ENCODE peak calls at places on chromosome 11, in six cellular contexts. W is stimulated activated CD4-positive, alpha-beta T cell treated with anti-CD3 and anti-CD28 coated beads, TNF-alpha, amount 100 ng/mL, for 1 hour; D is effector CD4-positive, alpha-beta T cell; N is nephron progenitor cell; L is GM04504; R is activated CD8-positive, alpha-beta T cell treated with anti-CD3 and anti-CD28 coated beads, Interleukin-2, amount 10 ng/mL, durations not matched to agents 7 days and 5 days. E is an unnamed sample.

GRCh38 chr11:63290285-63290684 is 46.9 kb upstream of the SLC22A25 start:
- DNase-seq in W (no peak), D (no peak), N (no peak), L (no peak), R (no peak), E (no peak)

GRCh38 chr11:11263238-11264030 is 89.6 kb downstream of the CSNK2A3 start:
- DNase-seq in W (no peak), D (no peak), N (peak; percentile 61), L (no peak), R (no peak), E (no peak)

GRCh38 chr11:19374189-19374588 is 133.4 kb upstream of the E2F8 start:
- DNase-seq in W (no peak), D (no peak), N (no peak), L (peak; percentile 96), R (no peak), E (peak; percentile 98)

GRCh38 chr11:11620966-11621880 is 582 bp downstream of the GALNT18 start:
- DNase-seq in W (no peak), D (no peak), N (peak; percentile 36), L (no peak), R (peak; percentile 40), E (peak; percentile 69)

GRCh38 chr11:119942583-119943338 is 195.2 kb downstream of the TRIM29 start:
- DNase-seq in W (no peak), D (no peak), N (no peak), L (no peak), R (no peak), E (peak; percentile 1)

GRCh38 chr11:58493676-58494075 is 14.2 kb downstream of the OR5B21 start:
- DNase-seq in W (no peak), D (no peak), N (no peak), L (no peak), R (no peak), E (no peak)

GRCh38 chr11:116311141-116311540 is 461.6 kb downstream of the BUD13 start:
- DNase-seq in W (no peak), D (no peak), N (no peak), L (no peak), R (no peak), E (no peak)

GRCh38 chr11:29272019-29272654 is 744.7 kb downstream of the KCNA4 start:
- DNase-seq in W (no peak), D (no peak), N (no peak), L (no peak), R (no peak), E (peak; percentile 31)

GRCh38 chr11:118916842-118917388 is 8.8 kb downstream of the BCL9L start:
- DNase-seq in W (no peak), D (no peak), N (peak; percentile 47), L (no peak), R (no peak), E (no peak)

GRCh38 chr11:72793452-72794367 is at the start of gene STARD10:
- DNase-seq in W (peak; percentile 86), D (peak; percentile 93), N (peak; percentile 96), L (peak; percentile 89), R (peak; percentile 95), E (peak; percentile 96)

GRCh38 chr11:12075822-12076821 is 34.3 kb upstream of the MICAL2 start:
- DNase-seq in W (no peak), D (no peak), N (no peak), L (peak; percentile 100), R (no peak), E (no peak)

E was measured in RKO.